ENCODE peak calls at places on chromosomes 5 and 9, in eight cellular contexts. S is cardiac muscle cell, V is iPS DF 6.9, F is lower lobe of right lung, X is OCI-LY7, R is tibial nerve, Y is Peyer's patch, G is testis. H is an unnamed sample.

GRCh38 chr5:54649041-54649504 is 131.5 kb downstream of the SNX18 start:
- DNase-seq in S (no peak), V (no peak), F (no peak), X (no peak), R (no peak), Y (no peak), G (no peak), H (no peak)

GRCh38 chr9:87085521-87085920 is 138.2 kb upstream of the GAS1 start:
- DNase-seq in S (no peak), V (no peak), F (no peak), X (no peak), R (no peak), Y (no peak), G (peak; percentile 22), H (no peak)

GRCh38 chr5:171595801-171596231 is 176.4 kb downstream of the FGF18 start:
- DNase-seq in S (peak; percentile 63), V (no peak), F (no peak), X (no peak), R (no peak), Y (no peak), G (no peak), H (no peak)

GRCh38 chr5:142474426-142474825 is 149.6 kb upstream of the SPRY4 start:
- DNase-seq in S (no peak), V (no peak), F (no peak), X (no peak), R (no peak), Y (no peak), G (no peak), H (no peak)

GRCh38 chr9:5884191-5884590 is 6.5 kb upstream of the MLANA start:
- DNase-seq in S (no peak), V (no peak), F (no peak), X (no peak), R (no peak), Y (no peak), G (no peak), H (no peak)

GRCh38 chr5:80714570-80715298 is 60.0 kb upstream of the DHFR start:
- DNase-seq in S (no peak), V (no peak), F (no peak), X (no peak), R (no peak), Y (no peak), G (no peak), H (no peak)

GRCh38 chr9:110101531-110102161 is 106.3 kb downstream of the C9orf152 start:
- DNase-seq in S (peak; percentile 15), V (no peak), F (no peak), X (peak; percentile 64), R (no peak), Y (no peak), G (no peak), H (no peak)

GRCh38 chr5:10490927-10491672 is 49.4 kb downstream of the ROPN1L start:
- DNase-seq in S (no peak), V (no peak), F (no peak), X (no peak), R (no peak), Y (no peak), G (no peak), H (no peak)

GRCh38 chr5:887947-888640 is 4.5 kb downstream of the BRD9 start:
- DNase-seq in S (peak; percentile 3), V (no peak), F (no peak), X (no peak), R (no peak), Y (no peak), G (no peak), H (peak; percentile 9)

GRCh38 chr9:698937-699336 is 142.6 kb upstream of the DMRT1 start:
- DNase-seq in S (no peak), V (no peak), F (no peak), X (no peak), R (no peak), Y (no peak), G (no peak), H (no peak)

GRCh38 chr5:54900906-54901725 is 84.3 kb downstream of the ESM1 start:
- DNase-seq in S (peak; percentile 96), V (no peak), F (no peak), X (no peak), R (peak; percentile 64), Y (peak; percentile 60), G (no peak), H (no peak)

GRCh38 chr5:2103940-2104339 is 221.2 kb upstream of the IRX4 start:
- DNase-seq in S (no peak), V (no peak), F (no peak), X (no peak), R (no peak), Y (no peak), G (no peak), H (no peak)

GRCh38 chr5:72854419-72854818 is 38.0 kb downstream of the TNPO1 start:
- DNase-seq in S (no peak), V (no peak), F (no peak), X (no peak), R (no peak), Y (no peak), G (no peak), H (no peak)

GRCh38 chr5:72857396-72857795 is 40.9 kb downstream of the TNPO1 start:
- DNase-seq in S (no peak), V (no peak), F (no peak), X (no peak), R (no peak), Y (no peak), G (no peak), H (no peak)

GRCh38 chr5:72860499-72860898 is 44.0 kb downstream of the TNPO1 start:
- DNase-seq in S (peak; percentile 74), V (no peak), F (no peak), X (no peak), R (no peak), Y (no peak), G (no peak), H (no peak)

GRCh38 chr5:72855821-72856220 is 39.4 kb downstream of the TNPO1 start:
- DNase-seq in S (no peak), V (no peak), F (no peak), X (no peak), R (no peak), Y (no peak), G (no peak), H (no peak)

GRCh38 chr5:72859127-72859526 is 42.7 kb downstream of the TNPO1 start:
- DNase-seq in S (no peak), V (no peak), F (no peak), X (no peak), R (no peak), Y (no peak), G (no peak), H (no peak)
- H3K4me1 ChIP-seq in S (no peaks in the 10 kb centered on the region), V (no peaks in the 10 kb centered on the region), F (peaks cover 27% of the 10 kb centered on the region), X (no peaks in the 10 kb centered on the region), R (no peaks in the 10 kb centered on the region), Y (no peaks in the 10 kb centered on the region), G (no peaks in the 10 kb centered on the region), H (peaks cover 36% of the 10 kb centered on the region)

GRCh38 chr5:29379619-29380018 is 1813.9 kb upstream of the CDH6 start:
- DNase-seq in S (no peak), V (no peak), F (no peak), X (no peak), R (no peak), Y (no peak), G (no peak), H (no peak)
- H3K4me1 ChIP-seq in S (peaks cover 11% of the 10 kb centered on the region), V (no peaks in the 10 kb centered on the region), F (no peaks in the 10 kb centered on the region), X (no peaks in the 10 kb centered on the region), R (no peaks in the 10 kb centered on the region), Y (no peaks in the 10 kb centered on the region), G (no peaks in the 10 kb centered on the region), H (no peaks in the 10 kb centered on the region)

DNA sequence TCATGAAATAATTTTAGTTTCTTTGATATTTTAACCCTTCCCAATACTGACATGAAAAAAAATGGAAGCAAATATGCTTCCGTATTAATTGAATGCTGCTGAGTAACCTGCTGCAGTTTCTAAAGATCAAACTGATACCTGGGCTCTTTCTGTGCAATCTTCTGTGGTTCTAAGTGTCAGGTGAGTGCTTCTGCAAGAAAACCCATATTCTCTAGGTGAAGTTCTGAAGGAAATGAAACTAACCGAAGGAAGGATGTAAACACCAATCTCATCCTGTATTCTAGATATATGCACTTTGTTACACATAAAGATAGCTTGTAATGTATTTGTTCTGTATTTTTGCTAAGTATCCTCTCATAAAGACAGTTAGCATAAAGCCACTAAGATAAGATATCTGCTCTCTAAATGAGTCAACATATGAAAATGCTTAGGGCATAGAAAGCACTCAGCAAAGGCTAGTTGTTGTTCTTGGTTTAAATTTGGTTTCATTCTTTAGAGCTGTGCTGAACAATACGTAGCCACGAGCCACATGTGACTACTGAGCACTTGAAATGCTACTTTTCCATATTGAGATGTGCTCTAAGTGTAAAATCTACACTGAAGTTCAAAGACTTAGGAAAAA is 52.0 kb downstream of the ITGA2 start:
- DNase-seq in S (peak; percentile 68), V (no peak), F (no peak), X (no peak), R (no peak), Y (no peak), G (no peak), H (peak; percentile 18)
- H3K4me1 ChIP-seq in S (no peaks in the 10 kb centered on the region), V (no peaks in the 10 kb centered on the region), F (peaks cover 26% of the 10 kb centered on the region), X (no peaks in the 10 kb centered on the region), R (no peaks in the 10 kb centered on the region), Y (peaks cover 8% of the 10 kb centered on the region), G (no peaks in the 10 kb centered on the region), H (peaks cover 24% of the 10 kb centered on the region)

GRCh38 chr5:122413722-122414121 is 101.7 kb downstream of the SNCAIP start:
- DNase-seq in S (no peak), V (no peak), F (no peak), X (no peak), R (no peak), Y (no peak), G (no peak), H (no peak)

GRCh38 chr5:122419195-122419894 is 107.3 kb downstream of the SNCAIP start:
- DNase-seq in S (no peak), V (no peak), F (no peak), X (no peak), R (no peak), Y (no peak), G (no peak), H (no peak)

GRCh38 chr5:122415030-122415429 is 103.0 kb downstream of the SNCAIP start:
- DNase-seq in S (no peak), V (no peak), F (no peak), X (no peak), R (no peak), Y (no peak), G (no peak), H (no peak)

GRCh38 chr5:122412966-122413365 is 100.9 kb downstream of the SNCAIP start:
- DNase-seq in S (no peak), V (no peak), F (no peak), X (no peak), R (no peak), Y (no peak), G (no peak), H (no peak)

GRCh38 chr5:122415481-122416120 is 103.6 kb downstream of the SNCAIP start:
- DNase-seq in S (peak; percentile 86), V (peak; percentile 41), F (peak; percentile 44), X (peak; percentile 29), R (peak; percentile 40), Y (peak; percentile 68), G (peak; percentile 79), H (no peak)
- H3K4me1 ChIP-seq in S (peaks cover 7% of the 10 kb centered on the region), V (no peaks in the 10 kb centered on the region), F (no peaks in the 10 kb centered on the region), X (no peaks in the 10 kb centered on the region), R (no peaks in the 10 kb centered on the region), Y (no peaks in the 10 kb centered on the region), G (no peaks in the 10 kb centered on the region), H (no peaks in the 10 kb centered on the region)

GRCh38 chr5:139686356-139686918 is 38.3 kb downstream of the CXXC5 start:
- DNase-seq in S (no peak), V (no peak), F (no peak), X (peak; percentile 44), R (no peak), Y (no peak), G (no peak), H (no peak)
- H3K4me1 ChIP-seq in S (peaks cover 29% of the 10 kb centered on the region), V (peaks cover 39% of the 10 kb centered on the region), F (peaks cover 20% of the 10 kb centered on the region), X (peaks cover 78% of the 10 kb centered on the region), R (no peaks in the 10 kb centered on the region), Y (peaks cover 13% of the 10 kb centered on the region), G (peaks cover 12% of the 10 kb centered on the region), H (no peaks in the 10 kb centered on the region)

GRCh38 chr5:38556599-38557308 is at the start of gene LIFR:
- DNase-seq in S (peak; percentile 92), V (no peak), F (peak; percentile 86), X (no peak), R (peak; percentile 61), Y (peak; percentile 63), G (peak; percentile 92), H (peak; percentile 24)
- H3K4me1 ChIP-seq in S (peaks cover 15% of the 10 kb centered on the region), V (no peaks in the 10 kb centered on the region), F (peaks cover 22% of the 10 kb centered on the region), X (no peaks in the 10 kb centered on the region), R (no peaks in the 10 kb centered on the region), Y (peaks cover 5% of the 10 kb centered on the region), G (peaks cover 11% of the 10 kb centered on the region), H (peaks cover 14% of the 10 kb centered on the region)